ENCODE peak calls at places on chromosomes 16 and 17, in four cellular contexts. One of them, this sample, is unnamed.

GRCh38 chr17:59696682-59697277 is 10.4 kb downstream of the PTRH2 start:
- DNase-seq in A549: no peak
- DNase-seq in WTC11: no peak
- DNase-seq in HepG2: no peak
- DNase-seq in this sample: no peak

GRCh38 chr16:9681556-9681955 is 500.7 kb downstream of the GRIN2A start:
- DNase-seq in HepG2: no peak
- DNase-seq in WTC11: no peak
- DNase-seq in A549: no peak
- DNase-seq in this sample: no peak

GRCh38 chr16:2773188-2773968 is 3.7 kb downstream of the ELOB start:
- DNase-seq in HepG2: no peak
- DNase-seq in A549: no peak
- DNase-seq in WTC11: no peak
- DNase-seq in this sample: no peak

GRCh38 chr17:28518132-28518531 is 12.0 kb downstream of the FOXN1 start:
- DNase-seq in HepG2: no peak
- DNase-seq in WTC11: no peak
- DNase-seq in A549: no peak
- DNase-seq in this sample: no peak

GRCh38 chr17:8244768-8245167 is 3.1 kb downstream of the CTC1 start:
- DNase-seq in HepG2: no peak
- DNase-seq in WTC11: no peak
- DNase-seq in A549: no peak
- DNase-seq in this sample: no peak

GRCh38 chr16:24540575-24541240 is 1.3 kb downstream of the RBBP6 start:
- DNase-seq in WTC11: no peak
- DNase-seq in A549: peak
- DNase-seq in HepG2: no peak
- DNase-seq in this sample: peak

GRCh38 chr16:876041-876335 is 75.5 kb upstream of the GNG13 start:
- DNase-seq in A549: no peak
- DNase-seq in HepG2: no peak
- DNase-seq in WTC11: no peak
- DNase-seq in this sample: no peak

GRCh38 chr17:77230436-77230830 is 89.7 kb downstream of the SEC14L1 start:
- DNase-seq in HepG2: no peak
- DNase-seq in A549: no peak
- DNase-seq in WTC11: no peak
- DNase-seq in this sample: no peak

GRCh38 chr17:49964539-49965521 is 4.2 kb upstream of the DLX4 start:
- DNase-seq in A549: no peak
- DNase-seq in HepG2: no peak
- DNase-seq in WTC11: peak
- DNase-seq in this sample: no peak

GRCh38 chr16:57419506-57419905 is 14.9 kb downstream of the CCL17 start:
- DNase-seq in HepG2: no peak
- DNase-seq in WTC11: no peak
- DNase-seq in A549: no peak
- DNase-seq in this sample: no peak

GRCh38 chr16:12113581-12114375 is 137.2 kb downstream of the SNX29 start:
- DNase-seq in HepG2: no peak
- DNase-seq in WTC11: no peak
- DNase-seq in A549: no peak
- DNase-seq in this sample: no peak

GRCh38 chr17:57927048-57927723 is 28.0 kb downstream of the CUEDC1 start:
- DNase-seq in HepG2: no peak
- DNase-seq in A549: no peak
- DNase-seq in WTC11: no peak
- DNase-seq in this sample: no peak

GRCh38 chr17:12136646-12137045 is 116.0 kb downstream of the MAP2K4 start:
- DNase-seq in A549: no peak
- DNase-seq in WTC11: no peak
- DNase-seq in HepG2: no peak
- DNase-seq in this sample: no peak

GRCh38 chr17:68248199-68248825 is 469 bp downstream of the AMZ2 start:
- DNase-seq in A549: no peak
- DNase-seq in WTC11: no peak
- DNase-seq in HepG2: no peak
- DNase-seq in this sample: peak

GRCh38 chr17:44358066-44358465 is 5.6 kb downstream of the FAM171A2 start:
- DNase-seq in HepG2: no peak
- DNase-seq in A549: no peak
- DNase-seq in WTC11: no peak
- DNase-seq in this sample: no peak

GRCh38 chr17:75557075-75557851 is 30.3 kb upstream of the MYO15B start:
- DNase-seq in A549: peak
- DNase-seq in HepG2: peak
- DNase-seq in WTC11: no peak
- DNase-seq in this sample: peak

GRCh38 chr17:60416368-60416925 is 5.8 kb upstream of the CHCT1 start:
- DNase-seq in A549: no peak
- DNase-seq in HepG2: no peak
- DNase-seq in WTC11: no peak
- DNase-seq in this sample: no peak

GRCh38 chr17:43958953-43959352 is 5.2 kb upstream of the PYY start:
- DNase-seq in WTC11: no peak
- DNase-seq in A549: no peak
- DNase-seq in HepG2: no peak
- DNase-seq in this sample: no peak

GRCh38 chr17:30208214-30208613 is 27.3 kb downstream of the SLC6A4 start:
- DNase-seq in HepG2: no peak
- DNase-seq in WTC11: no peak
- DNase-seq in A549: no peak
- DNase-seq in this sample: no peak

GRCh38 chr17:48624544-48625501 is 1.3 kb downstream of the HOXB9 start:
- DNase-seq in A549: peak
- DNase-seq in HepG2: no peak
- DNase-seq in WTC11: peak
- DNase-seq in this sample: peak

GRCh38 chr16:1026784-1027415 is 45.3 kb downstream of the SOX8 start:
- DNase-seq in A549: no peak
- DNase-seq in WTC11: no peak
- DNase-seq in HepG2: no peak
- DNase-seq in this sample: no peak

GRCh38 chr17:20999841-21000532 is 42.8 kb downstream of the USP22 start:
- DNase-seq in A549: no peak
- DNase-seq in HepG2: no peak
- DNase-seq in WTC11: no peak
- DNase-seq in this sample: no peak

DNA sequence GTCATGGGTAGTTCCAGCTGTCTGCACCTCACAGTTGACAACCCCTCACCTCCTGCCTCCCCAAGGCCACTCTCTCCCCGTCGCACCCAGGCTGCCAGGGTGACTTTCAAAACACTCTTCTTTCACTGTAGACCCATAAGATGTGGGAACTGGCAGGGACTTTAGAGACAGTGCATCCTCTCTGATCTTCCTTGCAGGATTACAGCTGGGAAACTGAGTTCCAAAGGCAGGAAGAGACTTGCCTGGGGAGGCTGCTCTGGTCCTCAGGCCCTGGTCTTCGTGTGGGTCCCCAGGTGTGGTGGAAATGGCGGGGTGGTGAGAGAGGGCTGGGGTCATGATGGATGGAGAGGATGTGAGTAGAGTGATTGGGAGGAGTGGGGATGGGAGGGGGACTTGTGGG is 21.9 kb upstream of the NKD1 start:
- DNase-seq in A549: no peak
- DNase-seq in WTC11: no peak
- DNase-seq in HepG2: no peak
- DNase-seq in this sample: no peak
- TF ChIP-seq NR3C1 in A549: no peak
- TF ChIP-seq NR3C1 in WTC11: no peak
- TF ChIP-seq NR3C1 in HepG2: no peak
- TF ChIP-seq NR3C1 in this sample: no peak

GRCh38 chr16:89600956-89601355 is 12.5 kb upstream of the DPEP1 start:
- DNase-seq in HepG2: no peak
- DNase-seq in A549: no peak
- DNase-seq in WTC11: no peak
- DNase-seq in this sample: no peak

GRCh38 chr16:89601906-89602272 is 11.6 kb upstream of the DPEP1 start:
- DNase-seq in HepG2: no peak
- DNase-seq in A549: no peak
- DNase-seq in WTC11: no peak
- DNase-seq in this sample: no peak

GRCh38 chr16:89602952-89603590 is 10.4 kb upstream of the DPEP1 start:
- DNase-seq in WTC11: no peak
- DNase-seq in A549: no peak
- DNase-seq in HepG2: no peak
- DNase-seq in this sample: no peak

GRCh38 chr16:89600427-89600826 is 13.0 kb upstream of the DPEP1 start:
- DNase-seq in WTC11: no peak
- DNase-seq in A549: no peak
- DNase-seq in HepG2: no peak
- DNase-seq in this sample: no peak

GRCh38 chr16:89602273-89602951 is 11.0 kb upstream of the DPEP1 start:
- DNase-seq in WTC11: peak
- DNase-seq in A549: peak
- DNase-seq in HepG2: no peak
- DNase-seq in this sample: peak
- TF ChIP-seq NR3C1 in WTC11: no peak
- TF ChIP-seq NR3C1 in A549: no peak
- TF ChIP-seq NR3C1 in HepG2: no peak
- TF ChIP-seq NR3C1 in this sample: no peak

GRCh38 chr16:86610779-86611516 is 32.6 kb downstream of the FOXL1 start:
- DNase-seq in WTC11: no peak
- DNase-seq in A549: no peak
- DNase-seq in HepG2: no peak
- DNase-seq in this sample: no peak
- TF ChIP-seq NR3C1 in WTC11: no peak
- TF ChIP-seq NR3C1 in A549: no peak
- TF ChIP-seq NR3C1 in HepG2: no peak
- TF ChIP-seq NR3C1 in this sample: no peak

DNA sequence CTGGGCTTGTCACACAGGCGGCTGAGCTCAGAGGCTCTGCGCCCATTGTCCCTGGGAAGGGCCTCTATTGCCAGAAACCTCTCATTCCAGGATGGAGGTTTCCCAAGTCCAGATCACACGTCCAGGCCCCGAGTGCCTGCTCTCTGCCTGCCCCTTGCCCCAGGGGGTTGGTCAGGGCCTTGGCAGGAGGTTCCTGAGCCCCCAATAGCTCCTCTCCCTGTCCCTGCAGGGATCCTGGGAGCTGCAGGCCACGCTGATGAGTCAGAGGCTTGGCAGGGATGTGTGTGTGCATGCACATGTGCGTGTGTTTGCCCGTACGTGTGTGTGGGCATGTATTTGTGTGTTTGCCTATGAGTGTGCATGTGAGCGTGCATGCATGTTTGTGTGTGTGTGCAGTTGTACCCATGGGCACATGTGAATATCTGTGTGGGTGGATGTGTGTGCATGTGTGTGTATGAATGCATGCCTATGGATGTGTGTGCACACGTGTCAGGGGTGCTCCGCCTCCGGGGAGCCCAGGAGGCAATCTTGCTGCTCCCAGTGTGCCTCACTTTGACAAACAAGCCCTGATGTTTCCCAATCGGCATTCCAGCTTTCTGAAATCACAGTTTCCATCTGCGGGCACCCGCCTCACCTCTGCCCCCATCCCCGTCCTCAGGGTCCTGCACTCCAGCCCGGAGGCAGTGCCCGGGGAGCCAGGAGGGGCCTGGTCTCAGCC is 98.4 kb upstream of the GSE1 start:
- DNase-seq in WTC11: no peak
- DNase-seq in A549: peak
- DNase-seq in HepG2: peak
- DNase-seq in this sample: no peak
- TF ChIP-seq NR3C1 in WTC11: no peak
- TF ChIP-seq NR3C1 in A549: no peak
- TF ChIP-seq NR3C1 in HepG2: no peak
- TF ChIP-seq NR3C1 in this sample: no peak

GRCh38 chr17:31824771-31825360 is 34.2 kb downstream of the COPRS start:
- DNase-seq in A549: no peak
- DNase-seq in HepG2: no peak
- DNase-seq in WTC11: no peak
- DNase-seq in this sample: no peak

GRCh38 chr17:31829649-31830048 is 29.4 kb downstream of the COPRS start:
- DNase-seq in A549: no peak
- DNase-seq in WTC11: no peak
- DNase-seq in HepG2: no peak
- DNase-seq in this sample: no peak

GRCh38 chr17:31830971-31831755 is 27.9 kb downstream of the COPRS start:
- DNase-seq in WTC11: no peak
- DNase-seq in A549: no peak
- DNase-seq in HepG2: no peak
- DNase-seq in this sample: no peak

GRCh38 chr17:31823014-31823413 is 36.0 kb downstream of the COPRS start:
- DNase-seq in A549: no peak
- DNase-seq in WTC11: no peak
- DNase-seq in HepG2: no peak
- DNase-seq in this sample: no peak

GRCh38 chr17:31825961-31826691 is 32.9 kb downstream of the COPRS start:
- DNase-seq in HepG2: no peak
- DNase-seq in WTC11: no peak
- DNase-seq in A549: no peak
- DNase-seq in this sample: no peak
- TF ChIP-seq NR3C1 in HepG2: no peak
- TF ChIP-seq NR3C1 in WTC11: no peak
- TF ChIP-seq NR3C1 in A549: no peak
- TF ChIP-seq NR3C1 in this sample: no peak